ENCODE peak calls at places on chromosomes 5 and 9, in eight cellular contexts. I is AG09319, V is prostate gland, P is esophagus muscularis mucosa, D is nephron progenitor cell, C is PC-9, W is mesothelial cell of epicardium, A is lung. E is an unnamed sample.

GRCh38 chr9:126009047-126009446 is 261.9 kb downstream of the PBX3 start:
- DNase-seq in C (no peak), P (no peak), I (no peak), V (no peak), W (no peak), A (no peak), D (no peak), E (no peak)

GRCh38 chr9:129145841-129146292 is 32.2 kb downstream of the IER5L start:
- DNase-seq in I (no peak), P (no peak), D (peak), W (no peak), V (no peak), A (no peak), C (peak), E (no peak)

GRCh38 chr5:150624334-150625163 is 15.9 kb upstream of the SYNPO start:
- DNase-seq in W (no peak), P (no peak), V (no peak), A (no peak), C (no peak), D (peak), I (no peak), E (peak)

GRCh38 chr5:74576941-74577456 is 63.5 kb downstream of the ENC1 start:
- DNase-seq in V (no peak), D (no peak), I (peak), C (peak), A (no peak), W (no peak), P (no peak), E (peak)

GRCh38 chr9:70832487-70832886 is 288.9 kb downstream of the TRPM3 start:
- DNase-seq in V (no peak), I (no peak), P (no peak), D (no peak), A (no peak), W (no peak), C (no peak), E (no peak)

GRCh38 chr9:120043448-120043847 is 536.5 kb downstream of the CDK5RAP2 start:
- DNase-seq in I (no peak), C (no peak), D (no peak), A (no peak), V (peak), P (no peak), W (no peak), E (no peak)

GRCh38 chr5:31213676-31214638 is 20.5 kb downstream of the CDH6 start:
- DNase-seq in C (no peak), I (no peak), W (no peak), V (no peak), A (no peak), P (no peak), D (no peak), E (no peak)

GRCh38 chr5:110900829-110901228 is 162.0 kb downstream of the SLC25A46 start:
- DNase-seq in P (no peak), A (no peak), I (peak), D (no peak), V (no peak), W (no peak), C (no peak), E (no peak)

GRCh38 chr9:129160712-129161533 is 17.1 kb downstream of the IER5L start:
- DNase-seq in V (no peak), I (no peak), W (no peak), C (no peak), P (no peak), D (no peak), A (no peak), E (no peak)

GRCh38 chr9:126482361-126483044 is 131.2 kb upstream of the LMX1B start:
- DNase-seq in C (no peak), I (no peak), P (no peak), V (no peak), W (peak), A (no peak), D (peak), E (no peak)

GRCh38 chr5:177982072-177982727 is 13.8 kb downstream of the PROP1 start:
- DNase-seq in A (no peak), W (no peak), I (no peak), V (no peak), C (peak), D (peak), P (peak), E (no peak)

GRCh38 chr9:75265525-75265972 is 177.2 kb downstream of the OSTF1 start:
- DNase-seq in W (peak), P (no peak), V (peak), C (peak), D (peak), A (peak), I (no peak), E (peak)

GRCh38 chr5:172648008-172648359 is 6.9 kb downstream of the NEURL1B start:
- DNase-seq in P (no peak), A (peak), W (no peak), I (no peak), D (no peak), V (no peak), C (peak), E (no peak)

GRCh38 chr5:93598141-93598996 is 15.3 kb downstream of the NR2F1 start:
- DNase-seq in I (no peak), W (peak), P (peak), C (no peak), V (no peak), D (peak), A (no peak), E (no peak)

GRCh38 chr5:2005101-2006041 is 122.6 kb upstream of the IRX4 start:
- DNase-seq in D (no peak), C (no peak), P (peak), I (no peak), A (peak), V (peak), W (no peak), E (no peak)

GRCh38 chr5:36459191-36460135 is 146.9 kb upstream of the SLC1A3 start:
- DNase-seq in I (no peak), C (no peak), P (no peak), A (no peak), D (no peak), W (no peak), V (no peak), E (no peak)

GRCh38 chr5:1965860-1966396 is 83.2 kb upstream of the IRX4 start:
- DNase-seq in D (no peak), W (no peak), I (no peak), P (peak), A (peak), V (no peak), C (no peak), E (no peak)

GRCh38 chr5:168734657-168735344 is 155.6 kb upstream of the PANK3 start:
- DNase-seq in C (no peak), V (no peak), D (no peak), A (no peak), P (no peak), I (peak), W (no peak), E (peak)

GRCh38 chr9:37639109-37639748 is 11.5 kb upstream of the FRMPD1 start:
- DNase-seq in I (no peak), C (no peak), P (no peak), A (no peak), D (no peak), V (no peak), W (no peak), E (no peak)

GRCh38 chr9:36968574-36969215 is 65.4 kb downstream of the PAX5 start:
- DNase-seq in I (no peak), D (no peak), A (no peak), P (no peak), W (no peak), V (no peak), C (no peak), E (no peak)

GRCh38 chr5:171207256-171207866 is 101.7 kb upstream of the TLX3 start:
- DNase-seq in P (no peak), V (no peak), D (peak), A (no peak), I (peak), W (no peak), C (peak), E (peak)

GRCh38 chr5:8522635-8523034 is 653.7 kb downstream of the MTRR start:
- DNase-seq in P (no peak), I (no peak), A (no peak), W (no peak), C (no peak), V (no peak), D (no peak), E (no peak)
- TF ChIP-seq CTCF in P (no peak), I (no peak), A (no peak), W (no peak), C (no peak), V (no peak), D (no peak), E (no peak)

DNA sequence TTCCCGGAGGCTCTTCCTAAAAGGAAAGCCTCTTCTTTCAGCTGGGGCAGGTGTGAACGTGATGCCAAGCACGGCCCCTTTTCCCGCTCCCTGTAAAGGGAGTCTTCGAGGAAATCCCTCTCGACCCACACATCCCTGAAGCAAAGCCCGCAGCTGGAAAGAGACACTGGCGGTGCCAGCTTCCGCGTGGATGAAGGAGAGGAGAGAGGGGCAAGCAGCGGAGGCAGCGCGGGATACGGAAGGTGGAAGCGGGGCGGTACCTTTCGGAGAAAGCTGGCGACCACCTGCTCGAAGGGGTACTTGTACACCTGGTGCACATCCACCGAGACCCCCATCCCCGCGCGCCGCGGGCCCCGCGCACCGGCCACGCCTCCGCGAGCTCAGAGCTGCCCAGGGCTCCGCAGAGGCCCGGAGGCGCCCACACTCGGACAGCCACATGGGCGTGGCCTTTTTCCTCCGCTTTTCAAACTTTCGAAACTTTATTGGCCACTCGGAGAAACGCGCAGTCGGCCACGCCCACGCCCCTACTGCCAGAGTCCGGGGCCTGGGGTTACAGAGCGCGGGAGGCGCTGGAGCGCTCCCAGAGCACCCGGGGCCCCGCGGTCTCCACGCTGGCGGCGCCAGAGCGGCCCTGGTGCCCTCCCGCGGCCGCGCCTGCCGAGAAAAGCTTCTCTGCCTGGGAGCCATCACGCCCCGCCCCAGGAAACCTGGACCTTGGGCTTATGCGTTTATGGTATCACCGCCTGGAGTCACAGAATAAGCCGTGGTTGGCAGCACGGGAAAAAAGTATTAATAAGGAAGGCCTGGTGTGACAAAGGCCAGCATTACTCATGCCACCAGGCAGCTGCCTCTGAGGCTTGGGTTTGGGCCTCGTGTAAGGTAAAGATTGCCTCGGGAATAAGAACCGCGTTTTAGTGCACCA is at the start of gene PRELID2:
- DNase-seq in V (peak), P (peak), D (peak), I (peak), C (peak), W (peak), A (peak), E (peak)
- TF ChIP-seq CTCF in V (no peak), P (no peak), D (no peak), I (no peak), C (peak), W (no peak), A (no peak), E (no peak)

GRCh38 chr5:135493406-135494180 is 41.4 kb upstream of the TIFAB start:
- DNase-seq in C (peak), A (no peak), I (peak), P (no peak), W (no peak), V (peak), D (no peak), E (no peak)

GRCh38 chr5:135492319-135492626 is 40.1 kb upstream of the TIFAB start:
- DNase-seq in V (no peak), C (no peak), W (no peak), P (no peak), D (no peak), A (peak), I (no peak), E (no peak)

GRCh38 chr5:135491552-135492318 is 39.6 kb upstream of the TIFAB start:
- DNase-seq in D (peak), V (no peak), P (no peak), C (peak), A (peak), I (no peak), W (no peak), E (no peak)

GRCh38 chr5:135491038-135491551 is 38.9 kb upstream of the TIFAB start:
- DNase-seq in I (no peak), A (no peak), D (no peak), V (no peak), W (no peak), C (no peak), P (no peak), E (no peak)

DNA sequence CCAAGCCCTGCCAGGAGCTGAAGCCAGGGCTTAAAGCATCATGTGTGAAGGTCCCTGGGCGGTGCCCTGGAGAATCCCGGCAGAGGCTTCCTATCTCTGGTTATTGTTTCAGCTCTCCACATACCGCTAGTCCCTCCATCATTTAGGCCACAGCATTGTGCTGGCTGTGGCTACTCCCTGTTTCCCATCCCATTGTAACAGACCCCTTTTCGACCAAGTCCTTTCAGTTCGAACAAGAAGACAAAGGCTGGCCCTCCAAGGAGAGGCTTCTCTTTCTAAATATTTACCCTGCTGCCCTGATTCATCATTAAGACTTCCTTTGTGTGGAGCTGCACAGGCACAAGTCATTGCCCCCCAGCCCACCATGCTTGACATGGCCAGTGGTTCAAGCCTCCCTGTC is 41.6 kb downstream of the NEUROG1 start:
- DNase-seq in I (no peak), D (no peak), A (no peak), W (no peak), C (no peak), P (no peak), V (no peak), E (no peak)
- TF ChIP-seq CTCF in I (no peak), D (no peak), A (no peak), W (no peak), C (no peak), P (no peak), V (no peak), E (no peak)

GRCh38 chr5:102670224-102670836 is 84.8 kb upstream of the PAM start:
- DNase-seq in D (no peak), V (no peak), A (no peak), I (no peak), P (no peak), C (peak), W (no peak), E (peak)
- TF ChIP-seq CTCF in D (peak), V (no peak), A (no peak), I (peak), P (peak), C (peak), W (peak), E (peak)

GRCh38 chr9:25350011-25350410 is 328.2 kb downstream of the TUSC1 start:
- DNase-seq in V (no peak), P (no peak), I (no peak), C (no peak), A (no peak), D (no peak), W (no peak), E (no peak)
- TF ChIP-seq CTCF in V (no peak), P (no peak), I (no peak), C (peak), A (no peak), D (no peak), W (no peak), E (no peak)

GRCh38 chr9:83980395-83981125 is at the start of gene RMI1:
- DNase-seq in I (peak), A (peak), C (peak), V (peak), D (peak), W (peak), P (peak), E (peak)
- TF ChIP-seq CTCF in I (no peak), A (no peak), C (no peak), V (peak), D (no peak), W (no peak), P (no peak), E (no peak)

GRCh38 chr5:131302506-131302905 is 38.7 kb downstream of the CDC42SE2 start:
- DNase-seq in D (no peak), C (no peak), I (no peak), W (no peak), P (no peak), V (no peak), A (no peak), E (no peak)
- TF ChIP-seq CTCF in D (no peak), C (no peak), I (no peak), W (no peak), P (no peak), V (no peak), A (no peak), E (no peak)

E was measured in GM20000.